ENCODE peak calls at places on chromosomes 16 and 17, in five cellular contexts. B, G, Y, Z and R are unnamed samples.

GRCh38 chr17:47225436-47225858 is 16.3 kb downstream of the MYL4 start:
- DNase-seq in B (peak), Y (peak), Z (peak), G (no peak), R (peak)

GRCh38 chr16:15396948-15397594 is 1.5 kb downstream of the MPV17L start:
- DNase-seq in B (peak), G (no peak), Y (no peak), Z (no peak), R (no peak)

GRCh38 chr17:13931752-13932477 is 137.4 kb upstream of the COX10 start:
- DNase-seq in G (no peak), Y (no peak), B (no peak), Z (peak), R (peak)

GRCh38 chr16:1900452-1900774 is 17.8 kb downstream of the HS3ST6 start:
- DNase-seq in Z (no peak), B (no peak), Y (no peak), G (no peak), R (no peak)

GRCh38 chr16:56700195-56700594 is 17.9 kb downstream of the MT1X start:
- DNase-seq in Y (no peak), Z (no peak), B (no peak), G (no peak), R (peak)

GRCh38 chr17:7929158-7930029 is at the start of gene KCNAB3:
- DNase-seq in B (no peak), Z (peak), Y (no peak), G (peak), R (peak)

GRCh38 chr16:20740007-20740883 is 1.4 kb downstream of the THUMPD1 start:
- DNase-seq in Z (peak), Y (no peak), B (peak), G (no peak), R (peak)

GRCh38 chr17:64178011-64178825 is 48.3 kb upstream of the ERN1 start:
- DNase-seq in G (no peak), Z (no peak), Y (no peak), B (peak), R (no peak)

GRCh38 chr17:32488177-32488542 is 1.4 kb downstream of the CDK5R1 start:
- DNase-seq in Z (no peak), Y (no peak), G (no peak), B (no peak), R (no peak)

GRCh38 chr17:71188811-71189492 is 931.9 kb upstream of the SOX9 start:
- DNase-seq in Y (peak), G (no peak), Z (peak), B (no peak), R (peak)

GRCh38 chr17:19742495-19742894 is 5.6 kb downstream of the ALDH3A1 start:
- DNase-seq in Y (no peak), Z (no peak), B (no peak), G (no peak), R (no peak)

GRCh38 chr17:42291136-42291535 is 2.8 kb downstream of the STAT5A start:
- DNase-seq in Z (no peak), Y (no peak), G (peak), B (no peak), R (no peak)

GRCh38 chr17:1374426-1375177 is 25.4 kb downstream of the YWHAE start:
- DNase-seq in Z (no peak), B (no peak), G (no peak), Y (no peak), R (no peak)

GRCh38 chr17:39229274-39229913 is 3.6 kb upstream of the STAC2 start:
- DNase-seq in Y (no peak), Z (no peak), B (no peak), G (peak), R (peak)

GRCh38 chr17:74690409-74690825 is 22.3 kb downstream of the CD300LF start:
- DNase-seq in Y (no peak), B (no peak), Z (no peak), G (no peak), R (no peak)

GRCh38 chr16:3578610-3579551 is 1.7 kb upstream of the NLRC3 start:
- DNase-seq in Z (peak), B (no peak), Y (no peak), G (no peak), R (no peak)

GRCh38 chr17:28760987-28761562 is 17.3 kb downstream of the TRAF4 start:
- DNase-seq in Y (peak), G (peak), Z (peak), B (no peak), R (peak)

GRCh38 chr16:49921791-49922456 is 66.0 kb upstream of the ZNF423 start:
- DNase-seq in B (peak), Y (no peak), G (peak), Z (peak), R (peak)

GRCh38 chr17:19897108-19897854 is 29.5 kb upstream of the ULK2 start:
- DNase-seq in B (no peak), G (no peak), Y (no peak), Z (no peak), R (peak)

DNA sequence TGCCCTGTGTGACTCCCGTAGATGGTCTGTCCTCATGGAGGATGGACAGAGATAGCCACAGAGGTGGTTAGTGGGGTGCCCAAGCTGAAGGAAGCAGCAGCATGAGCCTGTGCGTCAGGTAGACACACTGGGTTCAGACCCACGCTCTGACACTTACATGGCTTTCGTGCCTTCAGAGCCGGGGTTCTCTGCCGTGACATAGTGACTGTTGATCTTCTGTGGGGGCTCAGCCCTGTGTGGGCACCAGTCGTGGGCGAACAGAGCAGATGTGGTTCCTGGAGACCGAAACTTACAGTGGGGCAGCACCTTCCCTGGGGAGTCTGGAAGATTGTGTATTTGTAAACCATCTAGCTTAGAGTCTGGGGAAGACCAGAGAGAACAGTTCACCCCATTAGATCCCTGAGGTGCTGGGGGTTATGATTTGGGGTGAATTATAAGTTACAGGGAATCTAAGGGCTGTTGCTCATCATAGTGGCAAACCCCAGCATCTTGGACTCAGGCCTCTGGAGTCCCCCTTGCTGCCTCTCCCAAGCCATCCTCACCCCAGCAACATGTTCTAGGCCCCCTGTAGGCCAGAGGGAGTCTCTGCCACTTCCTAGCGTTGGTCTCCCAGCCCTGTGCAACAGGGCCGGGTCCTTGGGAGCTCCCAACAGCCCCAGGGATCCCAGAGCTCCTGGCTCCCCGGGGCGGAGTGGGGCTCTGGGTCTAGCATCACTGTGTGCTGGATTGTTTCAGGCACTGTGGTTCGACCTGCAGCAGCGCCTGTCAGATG is 28.6 kb downstream of the NECAB2 start:
- DNase-seq in G (no peak), B (no peak), Y (no peak), Z (no peak), R (no peak)
- H3K4me3 ChIP-seq in G (no peak), B (no peak), Y (no peak), Z (no peak), R (no peak)

GRCh38 chr17:9465216-9465921 is 110.3 kb downstream of the STX8 start:
- DNase-seq in Y (peak), G (no peak), B (no peak), Z (peak), R (peak)
- TF ChIP-seq CTCF in Y (no peak), G (no peak), B (no peak), Z (no peak), R (peak)

GRCh38 chr16:85627835-85628556 is 14.9 kb downstream of the GSE1 start:
- DNase-seq in Z (no peak), G (no peak), Y (no peak), B (no peak), R (no peak)

GRCh38 chr16:85625485-85626117 is 12.5 kb downstream of the GSE1 start:
- DNase-seq in Y (no peak), G (no peak), Z (no peak), B (no peak), R (no peak)

GRCh38 chr16:85625053-85625452 is 11.9 kb downstream of the GSE1 start:
- DNase-seq in Y (no peak), Z (no peak), G (peak), B (no peak), R (no peak)

GRCh38 chr16:85627102-85627834 is 14.1 kb downstream of the GSE1 start:
- DNase-seq in B (no peak), Z (no peak), G (no peak), Y (no peak), R (no peak)

GRCh38 chr16:85626191-85626951 is 13.2 kb downstream of the GSE1 start:
- DNase-seq in B (no peak), Y (no peak), Z (no peak), G (peak), R (no peak)
- H3K4me3 ChIP-seq in B (no peak), Y (no peak), Z (no peak), G (peak), R (no peak)

DNA sequence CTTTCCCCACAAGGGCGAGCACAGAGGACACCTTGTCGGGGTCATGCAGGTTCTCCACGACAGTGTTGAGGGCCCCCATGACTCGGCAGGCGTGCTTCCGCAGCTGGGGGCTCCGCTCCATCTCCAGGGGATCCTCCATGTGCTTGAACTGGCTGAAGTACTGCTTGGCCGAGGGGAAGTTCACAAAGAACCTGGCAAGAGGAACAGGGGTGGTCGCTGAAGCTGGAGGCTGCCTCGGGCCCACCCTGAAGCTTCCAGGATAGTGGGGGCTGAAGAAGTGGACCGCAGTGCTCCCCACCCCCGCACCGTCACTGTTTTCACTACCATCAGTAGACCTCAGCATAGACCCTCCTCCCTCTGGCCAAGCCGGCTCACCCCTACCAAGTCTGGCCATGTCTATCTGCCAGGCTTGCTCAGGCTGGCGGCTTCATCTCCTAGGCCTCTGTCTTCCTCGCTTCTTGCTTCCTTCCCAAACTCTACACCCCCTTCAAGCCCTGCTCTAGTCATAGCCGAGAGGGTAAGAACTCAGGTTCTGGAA is 5.9 kb downstream of the CYGB start:
- DNase-seq in B (no peak), Y (no peak), G (no peak), Z (no peak), R (no peak)
- TF ChIP-seq CTCF in B (no peak), Y (no peak), G (no peak), Z (no peak), R (no peak)

GRCh38 chr16:85592700-85593502 is 20.2 kb upstream of the GSE1 start:
- DNase-seq in Y (no peak), G (no peak), Z (no peak), B (no peak), R (peak)
- H3K4me3 ChIP-seq in Y (no peak), G (no peak), Z (no peak), B (no peak), R (no peak)

DNA sequence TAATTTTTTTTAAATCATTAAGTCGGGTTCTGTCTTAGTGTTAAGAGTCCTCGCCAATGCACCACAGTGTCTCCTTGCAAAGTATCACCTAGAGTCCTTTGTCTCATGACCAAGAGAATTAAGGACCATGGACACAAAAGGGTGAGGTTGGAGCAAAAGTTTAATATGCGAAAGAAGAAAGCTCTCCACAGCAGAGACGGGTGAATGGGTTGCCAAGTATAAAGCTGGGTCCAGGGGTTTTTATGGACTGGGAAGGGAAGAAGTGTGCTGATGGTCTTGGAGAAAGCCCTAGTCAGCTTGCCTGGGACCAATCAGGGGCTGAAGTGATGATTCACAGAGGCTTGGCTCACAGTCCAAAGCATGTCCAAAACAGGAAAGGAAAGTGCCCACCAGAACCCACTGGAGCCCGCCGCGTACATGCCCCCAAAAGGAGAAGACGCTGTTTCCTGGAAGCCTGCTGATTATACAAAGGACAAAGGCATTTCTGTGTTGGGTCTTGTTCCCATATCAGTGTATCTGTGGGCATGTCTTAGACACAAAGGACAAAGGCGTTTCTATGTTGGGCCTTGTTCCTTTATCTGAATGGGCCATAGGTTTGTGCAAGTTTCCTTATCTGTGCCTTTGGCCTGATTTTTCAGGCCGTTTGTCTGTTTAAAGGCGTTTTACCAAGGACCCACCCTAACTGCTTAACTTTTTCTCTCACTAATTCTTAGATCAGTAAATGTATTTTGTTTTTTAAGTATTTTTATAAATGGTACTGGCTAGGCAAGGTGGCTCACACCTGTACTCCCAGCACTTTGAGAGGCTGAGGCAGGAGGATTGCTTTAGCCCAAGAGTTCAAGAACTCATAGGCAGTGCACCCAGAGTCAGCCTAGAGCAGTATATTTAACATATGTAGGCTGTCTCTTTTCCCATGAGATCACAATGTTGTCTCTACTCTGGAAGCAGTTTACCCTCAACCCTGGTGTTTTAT is 28.7 kb upstream of the ATF7IP2 start:
- DNase-seq in B (peak), Y (no peak), G (no peak), Z (no peak), R (no peak)
- TF ChIP-seq CTCF in B (no peak), Y (no peak), G (no peak), Z (no peak), R (no peak)

GRCh38 chr17:82022981-82023446 is at the start of gene LRRC45:
- DNase-seq in Y (peak), Z (peak), B (peak), G (peak), R (peak)
- H3K4me3 ChIP-seq in Y (peak), Z (peak), B (peak), G (peak), R (peak)

GRCh38 chr17:77470800-77471733 is 330.3 kb downstream of the SEC14L1 start:
- DNase-seq in G (peak), B (peak), Y (no peak), Z (peak), R (peak)

GRCh38 chr17:77467513-77467912 is 326.7 kb downstream of the SEC14L1 start:
- DNase-seq in B (no peak), Z (no peak), Y (no peak), G (no peak), R (no peak)

GRCh38 chr17:77466596-77467223 is 325.9 kb downstream of the SEC14L1 start:
- DNase-seq in G (peak), Z (no peak), B (no peak), Y (no peak), R (no peak)

GRCh38 chr17:77470330-77470786 is 329.6 kb downstream of the SEC14L1 start:
- DNase-seq in Z (no peak), B (no peak), G (no peak), Y (no peak), R (no peak)

DNA sequence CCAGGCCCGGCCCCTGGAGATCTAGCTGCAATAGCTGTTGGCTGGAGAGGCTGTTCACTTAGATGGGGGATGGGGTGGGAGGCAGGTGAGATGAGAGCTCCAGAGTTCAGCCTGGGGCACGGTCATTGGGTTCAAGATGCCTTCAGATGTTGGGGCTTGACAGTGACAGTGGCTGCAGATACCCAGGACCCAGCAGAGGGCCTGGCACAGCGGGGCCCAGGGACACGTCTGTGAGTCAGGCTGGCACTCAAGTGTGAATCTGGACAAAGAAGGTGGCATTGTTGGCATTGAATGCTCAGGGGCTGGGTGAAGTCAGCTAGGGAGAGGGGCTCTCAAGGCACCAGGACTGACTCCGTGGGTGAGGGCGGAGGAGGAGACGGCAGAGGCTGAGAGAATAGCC is 328.1 kb downstream of the SEC14L1 start:
- DNase-seq in G (no peak), Y (no peak), B (no peak), Z (no peak), R (no peak)
- TF ChIP-seq CTCF in G (no peak), Y (no peak), B (no peak), Z (no peak), R (no peak)

GRCh38 chr17:68759002-68759342 is 157.8 kb upstream of the FAM20A start:
- DNase-seq in Y (no peak), G (no peak), Z (no peak), B (peak), R (no peak)
- H3K4me3 ChIP-seq in Y (no peak), G (no peak), Z (no peak), B (peak), R (no peak)